ENCODE peak calls at places on chromosome 11, in seven cellular contexts. A is bronchial epithelial cell, M is MCF 10A, U is A549, I is GM23338, Y is colonic mucosa, N is fibroblast of mammary gland. R is an unnamed sample.

GRCh38 chr11:84906995-84907394 is 720.1 kb downstream of the DLG2 start:
- DNase-seq in A (peak; percentile 88), M (no peak), U (no peak), I (no peak), Y (no peak), N (peak; percentile 66), R (no peak)

GRCh38 chr11:34464591-34465036 is 25.9 kb downstream of the CAT start:
- DNase-seq in A (no peak), M (no peak), U (no peak), I (no peak), Y (no peak), N (no peak), R (no peak)

GRCh38 chr11:12235945-12236743 is 125.8 kb downstream of the MICAL2 start:
- DNase-seq in A (peak; percentile 62), M (peak; percentile 73), U (peak; percentile 58), I (peak; percentile 73), Y (no peak), N (peak; percentile 72), R (no peak)

GRCh38 chr11:11293798-11294611 is 59.0 kb downstream of the CSNK2A3 start:
- DNase-seq in A (no peak), M (no peak), U (no peak), I (no peak), Y (no peak), N (no peak), R (no peak)

GRCh38 chr11:87030458-87031054 is 7.2 kb upstream of the TMEM135 start:
- DNase-seq in A (no peak), M (no peak), U (no peak), I (no peak), Y (no peak), N (no peak), R (no peak)

GRCh38 chr11:45413156-45413833 is 127.2 kb upstream of the SYT13 start:
- DNase-seq in A (no peak), M (peak; percentile 37), U (no peak), I (no peak), Y (no peak), N (no peak), R (peak; percentile 32)

GRCh38 chr11:123474994-123475393 is 44.9 kb downstream of the GRAMD1B start:
- DNase-seq in A (no peak), M (no peak), U (no peak), I (no peak), Y (no peak), N (no peak), R (no peak)

GRCh38 chr11:123683616-123684170 is 29.3 kb upstream of the SCN3B start:
- DNase-seq in A (peak; percentile 23), M (no peak), U (no peak), I (no peak), Y (no peak), N (no peak), R (no peak)

GRCh38 chr11:82906236-82906635 is 4.7 kb downstream of the DDIAS start:
- DNase-seq in A (peak; percentile 29), M (peak; percentile 40), U (no peak), I (peak; percentile 74), Y (no peak), N (peak; percentile 46), R (no peak)

GRCh38 chr11:75275581-75275980 is 35.0 kb downstream of the TPBGL start:
- DNase-seq in A (no peak), M (no peak), U (no peak), I (peak; percentile 62), Y (peak; percentile 50), N (no peak), R (no peak)

GRCh38 chr11:28963189-28963588 is 855.0 kb downstream of the METTL15 start:
- DNase-seq in A (peak; percentile 84), M (peak; percentile 59), U (no peak), I (no peak), Y (no peak), N (peak; percentile 61), R (no peak)

GRCh38 chr11:78420255-78420764 is 2.7 kb upstream of the GAB2 start:
- DNase-seq in A (peak; percentile 28), M (peak; percentile 52), U (peak; percentile 64), I (peak; percentile 86), Y (peak; percentile 77), N (peak; percentile 88), R (peak; percentile 61)

GRCh38 chr11:65822760-65823528 is 10.8 kb upstream of the SNX32 start:
- DNase-seq in A (no peak), M (no peak), U (no peak), I (no peak), Y (peak; percentile 73), N (no peak), R (no peak)

GRCh38 chr11:120188831-120189455 is 21.9 kb upstream of the OAF start:
- DNase-seq in A (no peak), M (no peak), U (no peak), I (no peak), Y (no peak), N (no peak), R (no peak)
- TF ChIP-seq CTCF in A (no peak), M (no peak), U (no peak), I (no peak), Y (no peak), N (no peak), R (no peak)

GRCh38 chr11:18013790-18014507 is 1.1 kb upstream of the SERGEF start:
- DNase-seq in A (no peak), M (no peak), U (no peak), I (peak; percentile 60), Y (peak; percentile 27), N (no peak), R (peak; percentile 5)
- TF ChIP-seq CTCF in A (no peak), M (no peak), U (no peak), I (peak; percentile 67), Y (no peak), N (no peak), R (no peak)

GRCh38 chr11:68690671-68691401 is 6.5 kb downstream of the GAL start:
- DNase-seq in A (no peak), M (peak; percentile 13), U (no peak), I (no peak), Y (no peak), N (no peak), R (no peak)
- TF ChIP-seq CTCF in A (no peak), M (no peak), U (peak; percentile 8), I (peak; percentile 35), Y (no peak), N (peak; percentile 19), R (no peak)

DNA sequence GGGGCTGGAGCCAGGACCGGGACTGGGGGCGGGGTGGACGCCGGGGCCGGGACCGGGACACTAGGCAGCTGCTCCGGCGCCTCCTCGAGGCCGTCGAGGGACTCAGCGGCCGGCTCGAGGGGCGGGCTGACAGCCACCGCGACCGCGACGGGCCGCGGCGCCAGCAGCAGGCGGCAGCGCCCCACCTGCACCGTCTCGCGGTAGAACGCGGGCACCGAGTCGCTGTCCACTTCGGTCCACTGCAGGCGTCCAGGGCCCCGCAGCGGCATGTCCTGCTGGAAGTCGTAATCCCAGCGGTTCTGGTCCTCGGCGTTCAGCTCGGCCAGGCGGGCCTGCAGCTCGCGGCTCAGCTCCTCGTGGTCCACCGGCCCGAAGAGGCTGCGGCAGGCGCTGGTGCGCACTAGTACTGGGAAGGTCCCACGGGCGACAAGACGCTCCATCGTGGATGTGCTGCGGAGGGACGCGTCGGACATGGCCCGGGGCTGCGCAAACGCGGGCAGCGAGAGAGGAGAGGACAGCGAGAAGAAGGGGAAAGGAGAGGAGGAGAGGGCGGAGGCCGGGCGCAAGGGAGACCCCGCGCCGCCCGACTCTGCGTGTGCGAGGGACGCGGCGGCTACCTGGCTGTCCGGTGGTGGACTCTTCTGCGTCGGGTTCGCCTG is 429 bp downstream of the CDKN1C start:
- DNase-seq in A (no peak), M (peak; percentile 47), U (no peak), I (peak; percentile 73), Y (peak; percentile 65), N (peak; percentile 16), R (peak; percentile 64)
- TF ChIP-seq CTCF in A (peak; percentile 29), M (no peak), U (peak; percentile 28), I (peak; percentile 59), Y (no peak), N (no peak), R (no peak)

GRCh38 chr11:100561325-100561724 is 125.8 kb upstream of the ARHGAP42 start:
- DNase-seq in A (no peak), M (no peak), U (no peak), I (no peak), Y (no peak), N (no peak), R (no peak)

GRCh38 chr11:100560606-100561005 is 126.5 kb upstream of the ARHGAP42 start:
- DNase-seq in A (no peak), M (no peak), U (no peak), I (no peak), Y (no peak), N (no peak), R (no peak)

GRCh38 chr11:100562102-100562501 is 125.0 kb upstream of the ARHGAP42 start:
- DNase-seq in A (peak; percentile 88), M (peak; percentile 57), U (no peak), I (no peak), Y (no peak), N (peak; percentile 85), R (no peak)

GRCh38 chr11:100557830-100558611 is 129.1 kb upstream of the ARHGAP42 start:
- DNase-seq in A (peak; percentile 78), M (peak; percentile 49), U (no peak), I (no peak), Y (no peak), N (peak; percentile 62), R (no peak)

GRCh38 chr11:100563541-100564280 is 123.4 kb upstream of the ARHGAP42 start:
- DNase-seq in A (no peak), M (no peak), U (no peak), I (no peak), Y (no peak), N (peak; percentile 24), R (no peak)
- TF ChIP-seq CTCF in A (no peak), M (no peak), U (no peak), I (no peak), Y (no peak), N (no peak), R (no peak)

GRCh38 chr11:102664001-102664752 is 39.0 kb upstream of the MMP20 start:
- DNase-seq in A (no peak), M (no peak), U (no peak), I (peak; percentile 45), Y (no peak), N (no peak), R (no peak)
- TF ChIP-seq CTCF in A (peak; percentile 2), M (no peak), U (no peak), I (peak; percentile 73), Y (no peak), N (peak; percentile 43), R (no peak)

GRCh38 chr11:69944146-69944795 is 125.1 kb upstream of the FGF3 start:
- DNase-seq in A (no peak), M (no peak), U (no peak), I (no peak), Y (no peak), N (no peak), R (no peak)

GRCh38 chr11:69942333-69942820 is 123.2 kb upstream of the FGF3 start:
- DNase-seq in A (no peak), M (no peak), U (no peak), I (no peak), Y (no peak), N (no peak), R (no peak)

GRCh38 chr11:69941546-69942332 is 122.5 kb upstream of the FGF3 start:
- DNase-seq in A (no peak), M (no peak), U (no peak), I (no peak), Y (no peak), N (no peak), R (no peak)

GRCh38 chr11:69943506-69943905 is 124.3 kb upstream of the FGF3 start:
- DNase-seq in A (no peak), M (no peak), U (no peak), I (no peak), Y (no peak), N (no peak), R (no peak)

GRCh38 chr11:69943066-69943465 is 123.8 kb upstream of the FGF3 start:
- DNase-seq in A (no peak), M (peak; percentile 31), U (peak; percentile 35), I (peak; percentile 51), Y (no peak), N (no peak), R (no peak)
- TF ChIP-seq CTCF in A (no peak), M (peak; percentile 18), U (peak; percentile 50), I (peak; percentile 68), Y (no peak), N (no peak), R (no peak)

R was measured in nephron progenitor cell.